ENCODE peak calls at places on chromosomes 5 and 9, in four cellular contexts. I, K, M and W are unnamed samples.
A peak's percentile ranks its signal among the peaks of the same experiment; 100 is the strongest.

GRCh38 chr5:131534995-131535394 is 100.0 kb downstream of the RAPGEF6 start:
- DNase-seq in I (no peak), K (no peak), M (no peak), W (no peak)

GRCh38 chr5:123449424-123449823 is 26.2 kb upstream of the CEP120 start:
- DNase-seq in I (no peak), K (no peak), M (no peak), W (no peak)

GRCh38 chr9:38437193-38437823 is 13.1 kb upstream of the IGFBPL1 start:
- DNase-seq in I (peak; percentile 79), K (no peak), M (no peak), W (no peak)

GRCh38 chr5:14364576-14365472 is 216.8 kb upstream of the OTULINL start:
- DNase-seq in I (peak; percentile 48), K (peak; percentile 13), M (no peak), W (no peak)

GRCh38 chr5:39005566-39006232 is 68.5 kb downstream of the RICTOR start:
- DNase-seq in I (peak; percentile 68), K (no peak), M (no peak), W (no peak)

GRCh38 chr9:133888048-133888778 is 103.9 kb downstream of the VAV2 start:
- DNase-seq in I (no peak), K (no peak), M (no peak), W (peak; percentile 56)

GRCh38 chr5:16995372-16995771 is 59.3 kb upstream of the MYO10 start:
- DNase-seq in I (no peak), K (no peak), M (no peak), W (no peak)

GRCh38 chr5:140588311-140589070 is 23.9 kb downstream of the SLC35A4 start:
- DNase-seq in I (no peak), K (no peak), M (no peak), W (no peak)

GRCh38 chr5:177546262-177546741 is 8.1 kb downstream of the FAM193B start:
- DNase-seq in I (peak; percentile 68), K (no peak), M (no peak), W (peak; percentile 51)

GRCh38 chr5:157384971-157385709 is 74.9 kb upstream of the NIPAL4 start:
- DNase-seq in I (peak; percentile 93), K (no peak), M (no peak), W (no peak)

GRCh38 chr5:1907616-1908015 is 24.9 kb upstream of the IRX4 start:
- DNase-seq in I (no peak), K (no peak), M (no peak), W (no peak)

GRCh38 chr5:125196479-125197183 is 450.2 kb upstream of the ZNF608 start:
- DNase-seq in I (no peak), K (no peak), M (no peak), W (no peak)

GRCh38 chr9:10661994-10662393 is 49.2 kb upstream of the PTPRD start:
- DNase-seq in I (no peak), K (no peak), M (no peak), W (no peak)

GRCh38 chr5:15702102-15702501 is 202.1 kb downstream of the FBXL7 start:
- DNase-seq in I (peak; percentile 4), K (no peak), M (no peak), W (no peak)

GRCh38 chr9:95857122-95857521 is 18.4 kb upstream of the ERCC6L2 start:
- DNase-seq in I (peak; percentile 19), K (no peak), M (no peak), W (no peak)

GRCh38 chr9:974064-974992 is 2.1 kb upstream of the DMRT3 start:
- DNase-seq in I (no peak), K (no peak), M (no peak), W (no peak)

DNA sequence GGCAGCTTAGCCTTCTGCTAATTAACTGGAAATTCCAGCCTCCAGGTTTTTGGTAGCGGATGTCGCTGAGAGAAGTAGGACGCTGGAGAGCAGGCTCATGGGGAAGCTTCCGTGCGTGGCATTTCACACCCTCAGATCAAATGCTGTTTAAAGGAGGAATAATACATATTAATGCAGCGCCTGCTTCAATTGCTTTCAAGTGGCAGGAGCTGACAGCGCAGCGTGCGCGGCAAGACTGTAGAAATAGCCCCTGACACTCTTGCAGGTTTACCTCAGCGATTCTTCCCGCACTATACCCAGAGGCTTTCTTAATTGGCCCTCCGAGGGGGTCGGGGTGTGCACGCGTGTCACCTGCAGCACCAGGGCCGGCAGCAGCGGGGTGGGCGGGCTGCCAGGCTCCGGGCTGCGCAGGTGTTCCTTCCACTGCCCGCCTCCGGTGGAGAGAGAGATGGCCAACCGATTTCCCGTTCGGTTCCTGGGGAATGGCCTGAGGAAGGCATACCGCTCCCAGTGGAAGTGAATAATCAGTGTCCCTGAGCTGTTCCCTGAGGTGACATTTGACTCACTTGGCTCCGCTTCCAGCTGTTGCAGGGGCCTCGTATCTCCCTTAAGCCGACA is 427.9 kb downstream of the KCTD16 start:
- DNase-seq in I (no peak), K (no peak), M (no peak), W (no peak)
- TF ChIP-seq POLR2A in I (no peak), K (no peak), M (no peak), W (no peak)

GRCh38 chr5:96434201-96434645 is 1.2 kb upstream of the PCSK1 start:
- DNase-seq in I (peak; percentile 47), K (peak; percentile 7), M (no peak), W (peak; percentile 63)

GRCh38 chr5:96440185-96440538 is 7.1 kb upstream of the PCSK1 start:
- DNase-seq in I (no peak), K (no peak), M (no peak), W (no peak)

DNA sequence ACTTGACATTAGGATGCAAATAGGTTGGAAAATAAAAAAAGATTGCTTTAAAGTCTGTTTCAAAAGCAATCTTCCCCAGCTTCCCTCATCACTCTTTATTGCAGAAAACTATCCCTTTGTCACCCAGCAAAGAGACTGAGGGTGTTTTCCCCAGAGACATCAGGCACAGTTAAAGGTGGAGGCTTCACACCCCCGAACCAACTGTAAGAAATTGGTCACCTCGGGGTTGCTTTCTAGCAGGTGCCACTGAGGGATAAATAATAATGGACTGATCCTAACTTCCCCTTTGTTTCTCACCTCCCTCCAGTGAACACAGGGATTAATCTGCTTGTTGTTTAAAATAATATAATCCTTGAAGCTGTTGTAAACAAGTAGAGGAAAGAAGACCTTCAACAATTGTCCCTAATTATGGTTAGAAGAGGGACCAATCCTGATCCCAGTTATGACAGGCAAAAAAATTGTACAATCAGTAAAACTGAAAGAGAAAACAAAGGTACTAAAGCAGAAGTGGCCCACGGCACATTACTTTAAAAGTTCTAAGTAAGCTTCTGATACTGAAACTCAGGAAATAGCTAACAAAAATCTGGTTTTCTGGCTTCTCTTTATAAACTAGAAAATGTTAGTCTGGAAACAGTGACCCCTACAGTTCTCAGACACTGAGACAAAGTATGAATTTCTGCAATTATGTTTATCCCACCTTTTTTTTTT is 6.6 kb upstream of the PCSK1 start:
- DNase-seq in I (no peak), K (no peak), M (no peak), W (no peak)
- H3K4me3 ChIP-seq in I (no peak overlapping the region), K (no peak overlapping the region), M (no peak overlapping the region), W (no peak overlapping the region)

GRCh38 chr9:132518151-132518550 is 64.3 kb upstream of the BARHL1 start:
- DNase-seq in I (no peak), K (no peak), M (no peak), W (no peak)
- H3K27ac ChIP-seq in I (no peak overlapping the region), K (no peak overlapping the region), M (no peak overlapping the region), W (no peak overlapping the region)

DNA sequence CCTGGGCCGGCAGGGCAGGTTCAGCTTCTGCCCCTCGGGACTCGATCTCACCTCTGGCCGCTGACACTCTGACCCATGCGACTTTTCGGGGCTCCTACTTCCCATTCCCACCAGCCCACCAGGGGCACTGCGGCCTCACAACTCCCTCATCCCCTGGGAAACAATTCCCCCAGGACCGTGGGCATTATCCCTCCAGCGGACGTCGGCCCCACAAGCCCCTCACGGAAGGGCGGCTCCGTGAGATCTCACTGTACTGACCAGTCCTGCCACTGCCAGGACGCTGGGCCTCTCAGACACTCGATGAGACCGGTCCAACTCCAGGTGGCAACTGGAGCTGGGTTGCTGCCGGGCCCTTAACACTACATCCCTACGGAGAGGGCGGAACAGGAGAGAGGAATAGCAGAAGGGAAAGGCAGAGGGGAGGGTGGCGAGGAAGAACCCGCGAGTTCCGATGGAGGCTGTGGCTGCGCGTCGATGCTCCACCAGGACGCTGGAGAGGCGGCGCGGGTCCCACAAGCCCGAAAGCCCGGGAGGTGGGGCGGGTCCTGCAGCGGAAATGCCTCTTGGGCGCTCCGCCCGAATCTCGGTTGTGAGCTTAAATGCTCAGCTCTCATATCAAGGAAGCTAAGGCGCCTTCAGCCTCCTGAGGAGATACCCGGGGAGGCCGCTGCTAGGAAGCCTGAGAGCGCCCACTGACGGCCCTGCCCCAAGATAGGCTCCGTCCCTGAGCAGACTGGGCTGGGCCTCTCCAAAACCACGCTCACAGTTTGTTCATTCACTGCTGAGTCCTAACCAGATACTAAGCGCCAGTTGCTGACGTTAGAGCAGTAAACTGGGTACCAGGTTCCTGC is 36.3 kb downstream of the VCP start:
- DNase-seq in I (no peak), K (no peak), M (peak; percentile 22), W (peak; percentile 38)
- TF ChIP-seq POLR2A in I (no peak), K (no peak), M (no peak), W (no peak)

DNA sequence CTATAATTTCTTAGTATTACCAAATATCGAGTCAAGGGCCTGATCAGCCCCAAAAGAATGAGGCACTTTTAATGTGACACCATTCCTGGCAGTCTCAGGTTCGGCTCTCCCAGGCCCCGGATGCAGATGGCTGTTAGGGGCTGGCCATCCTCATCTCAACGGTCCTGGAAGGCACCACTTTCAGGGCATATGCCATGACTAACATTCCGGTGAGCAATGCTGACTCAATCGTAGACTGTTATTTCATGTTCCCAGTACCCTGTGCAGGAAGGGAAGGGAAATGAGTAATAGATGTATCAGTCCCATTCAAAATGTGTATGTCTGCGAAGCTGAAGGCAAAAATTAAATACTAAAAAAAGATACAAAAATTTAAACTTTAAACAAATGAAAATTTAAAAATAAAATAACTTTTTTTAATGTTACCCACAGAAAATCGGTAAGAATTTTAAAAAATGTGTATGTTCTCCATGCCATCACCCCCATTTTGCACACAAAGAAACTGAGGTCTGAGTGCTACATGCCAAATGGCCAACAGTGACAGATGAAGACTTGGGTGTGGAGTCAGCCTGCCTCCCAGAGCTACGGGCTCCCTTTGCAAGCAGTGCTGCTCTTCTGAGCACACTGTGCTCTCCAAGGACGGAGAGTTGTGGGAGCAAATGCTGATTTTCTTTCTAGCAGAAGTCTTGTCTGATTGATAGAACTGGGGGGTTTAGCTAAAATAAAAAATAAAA is 79.0 kb downstream of the GLDC start:
- DNase-seq in I (peak; percentile 90), K (peak; percentile 95), M (no peak), W (no peak)
- H3K4me3 ChIP-seq in I (peak overlapping the region; percentile 15), K (peak overlapping the region; percentile 28), M (no peak overlapping the region), W (no peak overlapping the region)

GRCh38 chr9:136175745-136176290 is 29.1 kb downstream of the LHX3 start:
- DNase-seq in I (no peak), K (no peak), M (no peak), W (no peak)
- H3K27ac ChIP-seq in I (no peak overlapping the region), K (no peak overlapping the region), M (no peak overlapping the region), W (no peak overlapping the region)

GRCh38 chr9:110220809-110221208 is 12.8 kb upstream of the C9orf152 start:
- DNase-seq in I (no peak), K (no peak), M (no peak), W (peak; percentile 78)
- TF ChIP-seq POLR2A in I (no peak), K (no peak), M (no peak), W (no peak)